ENCODE peak calls at places on chromosomes 1 and 21, in seven cellular contexts. I, J, C, P, V, F and L are unnamed samples.

GRCh38 chr1:200971955-200972711 is 51.4 kb downstream of the KIF21B start:
- DNase-seq in J (peak; percentile 45), P (peak; percentile 79), I (no peak), C (peak; percentile 43), V (peak; percentile 66), F (peak; percentile 36), L (peak; percentile 73)

GRCh38 chr1:245142976-245143375 is 11.8 kb upstream of the KIF26B start:
- DNase-seq in I (no peak), F (no peak), C (no peak), V (no peak), P (no peak), J (no peak), L (no peak)

GRCh38 chr1:209585672-209586071 is 2.2 kb downstream of the CAMK1G start:
- DNase-seq in I (no peak), V (peak; percentile 74), J (no peak), F (no peak), C (no peak), P (peak; percentile 56), L (peak; percentile 70)

GRCh38 chr1:29584816-29585600 is 348.7 kb downstream of the PTPRU start:
- DNase-seq in F (no peak), J (no peak), P (no peak), I (no peak), C (no peak), V (no peak), L (no peak)

GRCh38 chr1:201461783-201462441 is 7.1 kb downstream of the PHLDA3 start:
- DNase-seq in J (no peak), F (peak; percentile 83), P (peak; percentile 98), I (peak; percentile 98), V (peak; percentile 97), C (no peak), L (peak; percentile 98)

GRCh38 chr1:44537538-44537937 is 132.5 kb downstream of the RNF220 start:
- DNase-seq in C (no peak), J (no peak), P (no peak), I (no peak), F (no peak), V (no peak), L (no peak)

GRCh38 chr1:107963601-107964396 is 1.2 kb downstream of the VAV3 start:
- DNase-seq in F (no peak), P (peak; percentile 41), I (no peak), J (peak; percentile 18), V (no peak), C (peak; percentile 39), L (no peak)

GRCh38 chr1:41351262-41352151 is 9.7 kb upstream of the FOXO6 start:
- DNase-seq in F (no peak), V (no peak), J (no peak), C (no peak), P (no peak), I (peak; percentile 6), L (no peak)

GRCh38 chr1:201366696-201367095 is 10.8 kb downstream of the TNNT2 start:
- DNase-seq in I (no peak), J (no peak), P (no peak), V (no peak), C (no peak), F (no peak), L (no peak)

GRCh38 chr21:31837613-31838390 is 35.0 kb upstream of the HUNK start:
- DNase-seq in J (no peak), C (no peak), F (no peak), I (no peak), V (no peak), P (no peak), L (no peak)

GRCh38 chr1:242224426-242224825 is 225.5 kb upstream of the MAP1LC3C start:
- DNase-seq in F (no peak), J (no peak), V (no peak), I (no peak), C (no peak), P (no peak), L (no peak)

GRCh38 chr1:33366766-33367487 is 46.0 kb upstream of the A3GALT2 start:
- DNase-seq in F (no peak), V (no peak), C (no peak), P (no peak), J (no peak), I (no peak), L (no peak)

GRCh38 chr21:34129039-34129891 is 55.9 kb downstream of the MRPS6 start:
- DNase-seq in C (peak; percentile 17), F (no peak), V (peak; percentile 72), J (peak; percentile 46), P (peak; percentile 91), I (no peak), L (peak; percentile 92)

GRCh38 chr1:228286505-228287417 is 78.9 kb downstream of the OBSCN start:
- DNase-seq in I (peak; percentile 27), J (no peak), V (no peak), C (no peak), F (no peak), P (no peak), L (no peak)

GRCh38 chr1:63010898-63011660 is 227.1 kb downstream of the ATG4C start:
- DNase-seq in P (no peak), F (no peak), C (no peak), I (no peak), J (no peak), V (no peak), L (no peak)

GRCh38 chr1:19640363-19641316 is 3.5 kb upstream of the NBL1 start:
- DNase-seq in J (no peak), I (no peak), C (no peak), P (peak; percentile 63), F (no peak), V (no peak), L (peak; percentile 48)

GRCh38 chr1:115977481-115978258 is 1.4 kb downstream of the SLC22A15 start:
- DNase-seq in C (no peak), V (peak; percentile 68), P (peak; percentile 84), J (no peak), I (peak; percentile 81), F (no peak), L (peak; percentile 88)

GRCh38 chr1:113808450-113809195 is 3.7 kb downstream of the RSBN1 start:
- DNase-seq in C (no peak), F (no peak), V (peak; percentile 52), I (no peak), J (no peak), P (no peak), L (peak; percentile 32)

GRCh38 chr1:45050931-45051748 is 39.1 kb downstream of the UROD start:
- DNase-seq in P (no peak), J (no peak), V (no peak), C (no peak), F (no peak), I (no peak), L (no peak)

GRCh38 chr1:112808861-112809684 is 93.9 kb upstream of the PPM1J start:
- DNase-seq in V (peak; percentile 81), P (peak; percentile 77), J (peak; percentile 12), C (peak; percentile 36), F (peak; percentile 31), I (peak; percentile 69), L (peak; percentile 71)

GRCh38 chr1:36366091-36366661 is 19.5 kb downstream of the STK40 start:
- DNase-seq in J (peak; percentile 68), F (no peak), C (no peak), V (peak; percentile 57), I (no peak), P (peak; percentile 82), L (peak; percentile 76)

GRCh38 chr1:221279146-221279545 is 399.9 kb downstream of the HLX start:
- DNase-seq in I (no peak), V (no peak), P (no peak), C (no peak), F (no peak), J (no peak), L (no peak)

GRCh38 chr1:234582626-234583354 is 27.2 kb downstream of the IRF2BP2 start:
- DNase-seq in V (no peak), P (peak; percentile 18), J (no peak), F (no peak), C (no peak), I (no peak), L (no peak)

GRCh38 chr21:44013380-44014088 is 1.4 kb downstream of the TRAPPC10 start:
- DNase-seq in F (no peak), V (peak; percentile 33), I (no peak), P (no peak), J (no peak), C (no peak), L (no peak)